ENCODE peak calls at places on chromosomes 13 and 19, in seven cellular contexts. F is WTC11, N is HepG2, E is mammary epithelial cell, I is A549, Y is PC-3, J is tibial artery. W is an unnamed sample.

GRCh38 chr13:74452881-74453280 is 318.7 kb upstream of the KLF12 start:
- DNase-seq in F (no peak), N (no peak), E (peak), I (no peak), Y (no peak), J (no peak), W (no peak)

GRCh38 chr13:30125422-30126073 is 181.8 kb downstream of the KATNAL1 start:
- DNase-seq in F (no peak), N (peak), E (peak), I (peak), Y (peak), J (no peak), W (peak)

GRCh38 chr13:75702476-75702875 is 66.3 kb downstream of the LMO7 start:
- DNase-seq in F (no peak), N (no peak), E (no peak), I (no peak), Y (no peak), J (no peak), W (no peak)

GRCh38 chr13:73060251-73061160 is 1.7 kb downstream of the KLF5 start:
- DNase-seq in F (no peak), N (no peak), E (peak), I (no peak), Y (peak), J (no peak), W (peak)

GRCh38 chr13:95833126-95833525 is 156.2 kb downstream of the DNAJC3 start:
- DNase-seq in F (no peak), N (no peak), E (no peak), I (no peak), Y (no peak), J (no peak), W (no peak)

GRCh38 chr19:40542197-40542859 is 34.3 kb upstream of the SHKBP1 start:
- DNase-seq in F (no peak), N (no peak), E (no peak), I (no peak), Y (no peak), J (peak), W (no peak)

GRCh38 chr19:9309974-9310446 is 372 bp upstream of the ZNF699 start:
- DNase-seq in F (peak), N (no peak), E (no peak), I (peak), Y (peak), J (peak), W (peak)

GRCh38 chr13:110371550-110372465 is 64.7 kb downstream of the COL4A2 start:
- DNase-seq in F (no peak), N (no peak), E (peak), I (no peak), Y (no peak), J (no peak), W (peak)

GRCh38 chr13:49320975-49321374 is 73.2 kb downstream of the CDADC1 start:
- DNase-seq in F (no peak), N (no peak), E (no peak), I (no peak), Y (no peak), J (no peak), W (no peak)

GRCh38 chr13:27822873-27823311 is 30.6 kb downstream of the GSX1 start:
- DNase-seq in F (no peak), N (no peak), E (peak), I (no peak), Y (no peak), J (no peak), W (no peak)

GRCh38 chr19:58471736-58472135 is 4.4 kb upstream of the ZNF446 start:
- DNase-seq in F (no peak), N (no peak), E (no peak), I (no peak), Y (no peak), J (no peak), W (no peak)

GRCh38 chr13:75670496-75670895 is 34.4 kb downstream of the LMO7 start:
- DNase-seq in F (no peak), N (no peak), E (no peak), I (no peak), Y (peak), J (no peak), W (peak)

GRCh38 chr13:22648325-22648758 is 532.4 kb upstream of the SGCG start:
- DNase-seq in F (peak), N (no peak), E (no peak), I (no peak), Y (no peak), J (no peak), W (no peak)

GRCh38 chr19:42279148-42279901 is 10.3 kb downstream of the CIC start:
- DNase-seq in F (no peak), N (no peak), E (no peak), I (no peak), Y (no peak), J (no peak), W (no peak)

GRCh38 chr19:42250666-42251531 is 4.0 kb downstream of the ERF start:
- DNase-seq in F (no peak), N (no peak), E (no peak), I (no peak), Y (no peak), J (peak), W (no peak)

GRCh38 chr13:24709186-24709913 is 29.1 kb downstream of the ATP12A start:
- DNase-seq in F (no peak), N (no peak), E (no peak), I (no peak), Y (no peak), J (no peak), W (no peak)

GRCh38 chr19:31427857-31428256 is 78.6 kb upstream of the TSHZ3 start:
- DNase-seq in F (no peak), N (no peak), E (no peak), I (no peak), Y (no peak), J (no peak), W (no peak)

GRCh38 chr19:45470147-45471081 is 2.6 kb downstream of the FOSB start:
- DNase-seq in F (no peak), N (no peak), E (peak), I (no peak), Y (peak), J (peak), W (peak)

GRCh38 chr19:34096020-34096915 is 76.0 kb upstream of the LSM14A start:
- DNase-seq in F (peak), N (peak), E (peak), I (peak), Y (peak), J (no peak), W (peak)

GRCh38 chr19:54430306-54431254 is 15.3 kb downstream of the TTYH1 start:
- DNase-seq in F (peak), N (no peak), E (no peak), I (no peak), Y (peak), J (no peak), W (peak)

GRCh38 chr13:113981201-113981605 is 7.3 kb upstream of the C13orf46 start:
- DNase-seq in F (no peak), N (no peak), E (peak), I (peak), Y (peak), J (peak), W (no peak)

GRCh38 chr19:55585658-55586339 is 5.2 kb upstream of the ZNF579 start:
- DNase-seq in F (peak), N (peak), E (no peak), I (no peak), Y (no peak), J (peak), W (peak)

GRCh38 chr13:70732611-70733010 is 624.4 kb upstream of the KLHL1 start:
- DNase-seq in F (no peak), N (no peak), E (no peak), I (no peak), Y (no peak), J (no peak), W (no peak)

GRCh38 chr13:106796280-106797047 is 228.5 kb upstream of the ARGLU1 start:
- DNase-seq in F (peak), N (no peak), E (no peak), I (no peak), Y (no peak), J (no peak), W (no peak)

GRCh38 chr13:112903606-112904195 is 65.3 kb upstream of the MCF2L start:
- DNase-seq in F (no peak), N (no peak), E (no peak), I (no peak), Y (no peak), J (no peak), W (no peak)

GRCh38 chr13:99206226-99206625 is 5.6 kb downstream of the UBAC2 start:
- DNase-seq in F (no peak), N (no peak), E (no peak), I (no peak), Y (no peak), J (no peak), W (no peak)
- TF ChIP-seq CTCF in F (no peak), N (no peak), E (no peak), I (no peak), Y (no peak), J (no peak), W (no peak)

GRCh38 chr19:3850320-3850972 is 18.4 kb downstream of the ZFR2 start:
- DNase-seq in F (no peak), N (no peak), E (no peak), I (no peak), Y (no peak), J (no peak), W (no peak)

GRCh38 chr19:3851254-3852176 is 17.3 kb downstream of the ZFR2 start:
- DNase-seq in F (no peak), N (no peak), E (peak), I (no peak), Y (peak), J (no peak), W (no peak)

GRCh38 chr19:3852177-3852511 is 16.7 kb downstream of the ZFR2 start:
- DNase-seq in F (no peak), N (no peak), E (no peak), I (no peak), Y (no peak), J (no peak), W (no peak)

GRCh38 chr19:3855321-3855720 is 13.5 kb downstream of the ZFR2 start:
- DNase-seq in F (no peak), N (peak), E (no peak), I (no peak), Y (peak), J (no peak), W (peak)

DNA sequence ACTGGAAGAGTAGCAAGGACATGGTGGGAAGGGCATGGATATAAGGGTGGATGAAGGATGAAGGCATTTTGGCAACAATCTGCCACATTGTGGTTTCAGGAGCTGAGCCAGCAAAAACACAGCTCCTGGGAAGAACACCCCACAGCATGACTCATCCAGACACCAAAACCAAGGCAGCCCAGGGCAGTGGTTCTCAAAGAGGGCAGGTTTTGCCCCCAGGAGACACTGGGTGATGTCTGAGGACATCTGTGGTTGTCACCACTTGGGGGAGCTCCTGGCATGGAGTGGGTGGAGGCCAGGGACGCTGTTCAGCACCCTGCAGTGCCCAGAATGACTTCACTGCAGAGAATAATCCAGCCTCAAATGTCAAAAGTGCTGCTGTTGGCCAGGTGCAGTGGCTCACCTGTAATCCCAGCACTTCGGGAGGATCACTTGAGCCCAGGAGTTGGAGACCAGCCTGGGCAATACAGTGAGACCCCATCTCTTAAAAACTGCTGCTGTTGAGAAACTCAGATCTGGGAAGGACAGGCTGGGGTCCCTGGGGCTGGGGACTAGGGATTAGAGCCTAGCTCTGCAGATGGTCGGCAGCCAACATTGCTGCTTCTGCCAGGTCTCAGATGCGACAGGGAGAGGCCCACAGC is 16.1 kb downstream of the ZFR2 start:
- DNase-seq in F (peak), N (peak), E (peak), I (peak), Y (peak), J (no peak), W (peak)
- TF ChIP-seq CTCF in F (no peak), N (peak), E (peak), I (no peak), Y (peak), J (peak), W (peak)

GRCh38 chr19:23436318-23436717 is 41.0 kb upstream of the ZNF91 start:
- DNase-seq in F (peak), N (no peak), E (no peak), I (no peak), Y (peak), J (no peak), W (no peak)
- TF ChIP-seq CTCF in F (peak), N (no peak), E (peak), I (no peak), Y (peak), J (no peak), W (peak)

DNA sequence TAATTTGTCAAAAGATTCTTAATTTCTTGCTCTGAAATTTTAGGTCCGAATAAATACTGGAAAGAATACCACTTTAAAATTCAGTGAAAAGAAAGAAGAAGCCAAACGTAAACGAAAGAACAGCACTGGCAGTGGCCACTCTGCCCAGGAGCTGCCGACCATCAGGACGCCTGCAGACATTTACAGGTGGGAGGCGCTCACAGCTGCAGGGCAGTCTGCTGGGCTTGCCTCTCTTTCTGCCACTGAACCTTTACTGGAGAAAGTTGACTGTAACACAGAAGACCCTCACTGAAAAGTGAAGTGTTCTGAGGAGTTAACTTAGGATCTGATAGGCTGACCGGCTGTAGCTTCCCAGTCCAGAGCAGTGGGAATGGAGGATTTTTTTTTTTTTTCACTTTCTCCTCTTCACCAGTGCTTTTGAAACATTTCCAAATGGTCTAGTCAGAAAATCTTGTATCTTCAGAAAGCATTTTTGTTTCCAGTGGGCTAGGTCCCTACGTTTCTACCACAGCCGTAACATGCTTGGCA is 69.1 kb downstream of the URI1 start:
- DNase-seq in F (peak), N (no peak), E (no peak), I (no peak), Y (no peak), J (no peak), W (no peak)
- TF ChIP-seq CTCF in F (no peak), N (no peak), E (no peak), I (no peak), Y (no peak), J (no peak), W (peak)

DNA sequence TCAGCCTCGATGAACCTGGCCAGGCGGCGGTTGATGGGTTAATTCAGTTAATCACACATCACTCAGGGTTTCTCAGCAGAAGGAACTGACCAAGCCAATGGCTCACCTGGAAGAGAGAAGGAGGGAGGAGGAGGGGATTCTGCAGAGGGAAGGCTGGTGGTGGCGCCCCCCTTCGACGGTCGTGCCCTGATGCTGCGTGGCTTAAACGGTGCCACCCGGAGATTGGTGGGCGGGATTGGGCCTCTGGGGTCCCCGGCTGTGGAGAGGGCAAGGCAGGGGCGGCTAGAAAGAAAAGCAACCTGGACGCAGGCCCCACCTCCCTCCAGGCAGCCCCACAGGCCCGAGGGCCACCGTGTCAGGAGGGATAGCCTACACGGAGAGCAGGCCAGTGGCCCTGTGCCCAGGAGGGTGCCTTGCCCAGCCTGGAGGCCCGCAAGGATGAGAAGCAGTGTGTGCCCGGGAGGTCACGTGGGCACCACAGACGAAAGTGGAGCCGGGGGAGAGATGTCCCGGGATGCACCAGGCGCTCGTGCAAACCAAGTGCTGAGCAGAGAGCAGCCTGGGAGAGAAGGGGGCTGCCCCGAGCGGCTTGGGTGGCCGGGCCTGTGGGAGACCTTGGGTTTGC is 16.0 kb downstream of the CSNK1G2 start:
- DNase-seq in F (peak), N (no peak), E (no peak), I (no peak), Y (no peak), J (no peak), W (no peak)
- TF ChIP-seq CTCF in F (no peak), N (no peak), E (no peak), I (no peak), Y (no peak), J (no peak), W (peak)

DNA sequence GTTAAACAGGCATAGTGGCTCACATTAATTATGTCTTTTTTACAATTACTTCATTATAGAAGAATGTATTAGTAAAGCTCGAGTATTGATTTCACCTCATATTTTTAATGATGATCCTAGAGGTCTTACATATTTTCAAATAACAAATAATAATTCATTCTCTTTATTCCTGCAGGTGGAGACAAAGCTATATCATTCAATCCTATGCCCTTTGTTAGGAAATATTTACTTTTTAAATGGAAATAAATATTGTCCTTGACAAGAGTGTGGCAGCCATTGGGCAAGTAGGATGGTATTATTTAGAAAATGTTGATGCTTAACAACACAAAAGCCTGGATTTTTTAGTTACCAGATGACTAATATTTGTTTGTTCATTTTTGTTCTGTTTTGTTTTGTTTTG is 127.6 kb downstream of the COG6 start:
- DNase-seq in F (no peak), N (no peak), E (no peak), I (no peak), Y (peak), J (no peak), W (no peak)
- TF ChIP-seq CTCF in F (no peak), N (no peak), E (peak), I (peak), Y (peak), J (no peak), W (no peak)

GRCh38 chr13:97758317-97758716 is 195.2 kb upstream of the IPO5 start:
- DNase-seq in F (no peak), N (no peak), E (no peak), I (no peak), Y (no peak), J (no peak), W (no peak)

GRCh38 chr13:97757807-97758206 is 195.7 kb upstream of the IPO5 start:
- DNase-seq in F (no peak), N (no peak), E (no peak), I (no peak), Y (no peak), J (peak), W (peak)

GRCh38 chr13:97751477-97751876 is 202.0 kb upstream of the IPO5 start:
- DNase-seq in F (no peak), N (no peak), E (no peak), I (no peak), Y (no peak), J (no peak), W (no peak)

GRCh38 chr13:97753269-97753668 is 200.2 kb upstream of the IPO5 start:
- DNase-seq in F (no peak), N (no peak), E (no peak), I (no peak), Y (no peak), J (no peak), W (no peak)

DNA sequence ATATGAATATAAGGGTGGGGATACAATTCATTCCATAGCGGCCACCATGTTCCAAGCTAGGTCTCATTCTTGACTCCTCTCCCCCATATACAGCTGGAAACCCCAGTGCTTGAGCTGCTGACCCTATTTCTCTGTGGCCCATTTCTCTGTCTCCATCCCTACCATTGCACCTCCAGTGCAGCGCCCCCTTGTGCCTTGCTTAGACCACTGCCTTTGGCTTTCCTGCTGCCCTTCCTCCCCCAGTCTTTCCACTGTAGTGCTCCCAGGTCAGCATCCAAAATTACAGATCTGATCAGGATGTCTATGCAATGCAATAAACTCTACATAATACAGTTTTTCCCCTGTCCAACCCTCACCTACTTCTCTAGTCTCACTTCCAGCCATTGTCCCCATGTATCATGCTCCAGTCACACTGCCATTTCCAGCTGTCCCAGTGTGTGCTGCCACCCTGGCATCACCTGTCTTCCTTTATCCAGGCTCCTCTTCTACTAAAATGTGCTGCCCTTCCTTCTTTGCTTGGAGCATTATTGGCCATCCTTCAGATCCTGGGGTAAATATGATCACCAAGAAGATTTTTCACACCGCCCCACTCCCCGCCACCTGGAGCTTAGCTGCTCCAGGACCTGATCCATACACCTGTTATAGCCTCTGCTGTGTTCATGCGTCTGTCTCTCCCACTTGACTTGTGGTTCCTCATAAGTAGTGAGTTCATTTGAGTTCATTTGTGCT is 199.4 kb upstream of the IPO5 start:
- DNase-seq in F (peak), N (no peak), E (no peak), I (no peak), Y (no peak), J (no peak), W (no peak)
- TF ChIP-seq CTCF in F (peak), N (peak), E (no peak), I (no peak), Y (no peak), J (no peak), W (peak)

W was measured in brain microvascular endothelial cell.